ENCODE peak calls at places on chromosome 16, in four cellular contexts. One of them, this sample, is unnamed.
A peak's percentile ranks its signal among the peaks of the same experiment; 100 is the strongest.

GRCh38 chr16:25747160-25747758 is 55.5 kb downstream of the HS3ST4 start:
- DNase-seq in substantia nigra: no peak
- DNase-seq in ascending aorta: no peak
- DNase-seq in CD4-positive, alpha-beta T cell: no peak
- DNase-seq in this sample: no peak

GRCh38 chr16:81539009-81539820 is 94.6 kb downstream of the CMIP start:
- DNase-seq in substantia nigra: no peak
- DNase-seq in ascending aorta: no peak
- DNase-seq in CD4-positive, alpha-beta T cell: no peak
- DNase-seq in this sample: no peak

GRCh38 chr16:30446203-30446595 is 525 bp upstream of the SEPHS2 start:
- DNase-seq in substantia nigra: no peak
- DNase-seq in ascending aorta: no peak
- DNase-seq in CD4-positive, alpha-beta T cell: no peak
- DNase-seq in this sample: no peak

GRCh38 chr16:31042866-31043265 is 9.5 kb downstream of the STX4 start:
- DNase-seq in substantia nigra: no peak
- DNase-seq in ascending aorta: no peak
- DNase-seq in CD4-positive, alpha-beta T cell: no peak
- DNase-seq in this sample: no peak

GRCh38 chr16:26987631-26988030 is 79.1 kb upstream of the C16orf82 start:
- DNase-seq in substantia nigra: no peak
- DNase-seq in ascending aorta: no peak
- DNase-seq in CD4-positive, alpha-beta T cell: no peak
- DNase-seq in this sample: no peak

GRCh38 chr16:64830653-64831052 is 291.2 kb downstream of the CDH11 start:
- DNase-seq in substantia nigra: no peak
- DNase-seq in ascending aorta: no peak
- DNase-seq in CD4-positive, alpha-beta T cell: no peak
- DNase-seq in this sample: no peak

GRCh38 chr16:1461146-1461545 is 13.7 kb downstream of the CLCN7 start:
- DNase-seq in substantia nigra: no peak
- DNase-seq in ascending aorta: no peak
- DNase-seq in CD4-positive, alpha-beta T cell: no peak
- DNase-seq in this sample: no peak

GRCh38 chr16:56272495-56272894 is 81.2 kb downstream of the GNAO1 start:
- DNase-seq in substantia nigra: no peak
- DNase-seq in ascending aorta: no peak
- DNase-seq in CD4-positive, alpha-beta T cell: no peak
- DNase-seq in this sample: no peak

DNA sequence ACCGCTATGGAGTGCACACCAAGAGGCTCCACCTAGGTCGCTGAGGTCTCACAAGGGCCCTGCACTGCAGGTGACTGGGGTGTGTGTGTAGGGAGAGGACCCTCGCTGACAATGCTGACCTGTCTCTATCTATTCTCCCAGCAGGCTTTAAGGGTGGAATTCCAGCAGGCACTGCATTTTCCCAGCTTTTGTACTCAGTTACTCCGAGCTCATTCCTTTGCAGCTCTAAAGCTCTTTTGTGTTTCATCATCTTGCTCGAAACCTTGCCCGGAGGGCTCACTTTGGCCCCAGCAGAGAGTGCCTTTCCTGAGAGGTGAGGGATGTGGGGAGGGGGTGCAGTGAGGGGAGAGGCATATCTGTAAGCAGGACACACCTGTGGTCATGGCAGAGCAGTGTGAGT is 39.3 kb downstream of the SMPD3 start:
- DNase-seq in substantia nigra: no peak
- DNase-seq in ascending aorta: no peak
- DNase-seq in CD4-positive, alpha-beta T cell: no peak
- DNase-seq in this sample: no peak
- H3K27ac ChIP-seq in substantia nigra: no peak overlapping the region
- H3K27ac ChIP-seq in ascending aorta: no peak overlapping the region
- H3K27ac ChIP-seq in CD4-positive, alpha-beta T cell: no peak overlapping the region
- H3K27ac ChIP-seq in this sample: no peak overlapping the region

DNA sequence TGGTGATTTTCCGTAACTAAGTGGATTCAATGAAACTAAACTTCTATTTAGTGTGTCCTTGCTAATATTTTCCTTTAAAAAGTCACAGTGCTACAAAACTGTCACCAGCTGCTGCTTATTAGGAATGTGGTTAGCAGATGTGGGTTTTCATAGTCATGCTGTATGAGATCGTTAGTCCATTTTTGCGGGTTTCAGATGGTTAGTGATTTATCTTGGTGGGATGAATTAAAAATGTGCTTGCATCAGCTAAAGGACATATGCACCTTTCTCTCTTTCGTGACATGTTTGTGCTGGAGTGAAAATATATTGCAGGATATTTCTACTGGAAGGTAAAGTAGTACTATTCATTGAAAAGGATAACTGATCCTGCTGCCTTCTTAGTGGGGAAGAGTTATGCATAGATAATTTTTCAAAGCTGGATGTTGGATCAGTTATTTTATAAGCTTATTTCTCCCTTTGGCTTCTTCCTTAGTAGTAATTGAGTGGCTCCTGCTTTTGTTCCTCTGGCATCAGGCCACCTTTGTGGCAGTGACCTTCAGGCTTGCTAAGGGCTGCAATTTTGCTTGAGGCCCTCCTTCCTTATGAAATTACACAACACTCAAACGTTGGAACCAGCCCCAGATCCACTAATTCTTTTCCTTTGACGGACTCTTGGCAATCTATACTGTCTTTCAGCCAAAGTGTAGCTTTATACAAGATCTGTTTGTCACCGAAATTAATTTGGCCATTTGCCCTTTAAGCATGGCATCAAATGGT is 7.5 kb upstream of the SNTB2 start:
- DNase-seq in substantia nigra: no peak
- DNase-seq in ascending aorta: peak; percentile 89
- DNase-seq in CD4-positive, alpha-beta T cell: no peak
- DNase-seq in this sample: no peak
- H3K27ac ChIP-seq in substantia nigra: no peak overlapping the region
- H3K27ac ChIP-seq in ascending aorta: peak overlapping the region; percentile 79
- H3K27ac ChIP-seq in CD4-positive, alpha-beta T cell: no peak overlapping the region
- H3K27ac ChIP-seq in this sample: no peak overlapping the region

GRCh38 chr16:17417740-17418139 is 53.0 kb downstream of the XYLT1 start:
- DNase-seq in substantia nigra: no peak
- DNase-seq in ascending aorta: no peak
- DNase-seq in CD4-positive, alpha-beta T cell: no peak
- DNase-seq in this sample: no peak
- H3K27ac ChIP-seq in substantia nigra: no peak overlapping the region
- H3K27ac ChIP-seq in ascending aorta: no peak overlapping the region
- H3K27ac ChIP-seq in CD4-positive, alpha-beta T cell: no peak overlapping the region
- H3K27ac ChIP-seq in this sample: no peak overlapping the region

DNA sequence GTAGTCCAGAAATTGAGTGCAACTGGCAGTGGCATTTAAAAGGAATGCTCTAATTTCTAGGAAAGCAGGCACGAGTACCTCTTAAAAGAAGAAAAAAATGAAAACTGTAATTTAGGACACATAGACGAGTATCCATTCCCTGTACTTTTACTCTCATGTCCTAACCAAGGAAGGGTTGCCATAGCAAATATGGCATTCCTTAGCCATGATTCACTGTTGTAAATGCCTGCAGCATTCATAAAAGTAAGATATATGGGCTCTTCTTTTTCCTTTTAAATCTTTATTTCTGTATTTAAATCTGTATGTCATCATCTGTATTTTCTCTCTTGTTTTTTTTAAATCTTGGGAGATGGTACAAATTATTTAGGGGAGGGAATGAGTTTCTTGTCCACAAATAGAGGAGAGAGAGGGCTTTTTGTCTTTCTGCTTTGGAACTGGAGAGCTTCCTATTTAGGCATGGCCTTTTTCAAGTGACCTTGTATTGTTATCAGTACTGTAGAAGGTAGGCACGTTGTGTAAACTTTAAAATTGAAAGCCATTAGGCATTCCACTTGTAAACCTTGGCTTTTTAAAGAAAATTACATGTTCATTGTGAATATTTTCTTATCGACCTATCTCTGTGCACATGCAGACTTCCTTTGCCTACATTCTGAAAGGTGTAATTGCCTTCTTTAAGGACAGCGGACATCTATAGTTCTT is 50.0 kb downstream of the TENT4B start:
- DNase-seq in substantia nigra: no peak
- DNase-seq in ascending aorta: no peak
- DNase-seq in CD4-positive, alpha-beta T cell: no peak
- DNase-seq in this sample: no peak
- H3K27ac ChIP-seq in substantia nigra: no peak overlapping the region
- H3K27ac ChIP-seq in ascending aorta: peak overlapping the region; percentile 61
- H3K27ac ChIP-seq in CD4-positive, alpha-beta T cell: no peak overlapping the region
- H3K27ac ChIP-seq in this sample: no peak overlapping the region

GRCh38 chr16:75351183-75351582 is 82.1 kb downstream of the CFDP1 start:
- DNase-seq in substantia nigra: no peak
- DNase-seq in ascending aorta: no peak
- DNase-seq in CD4-positive, alpha-beta T cell: no peak
- DNase-seq in this sample: no peak
- H3K27ac ChIP-seq in substantia nigra: no peak overlapping the region
- H3K27ac ChIP-seq in ascending aorta: peak overlapping the region; percentile 2
- H3K27ac ChIP-seq in CD4-positive, alpha-beta T cell: no peak overlapping the region
- H3K27ac ChIP-seq in this sample: no peak overlapping the region

DNA sequence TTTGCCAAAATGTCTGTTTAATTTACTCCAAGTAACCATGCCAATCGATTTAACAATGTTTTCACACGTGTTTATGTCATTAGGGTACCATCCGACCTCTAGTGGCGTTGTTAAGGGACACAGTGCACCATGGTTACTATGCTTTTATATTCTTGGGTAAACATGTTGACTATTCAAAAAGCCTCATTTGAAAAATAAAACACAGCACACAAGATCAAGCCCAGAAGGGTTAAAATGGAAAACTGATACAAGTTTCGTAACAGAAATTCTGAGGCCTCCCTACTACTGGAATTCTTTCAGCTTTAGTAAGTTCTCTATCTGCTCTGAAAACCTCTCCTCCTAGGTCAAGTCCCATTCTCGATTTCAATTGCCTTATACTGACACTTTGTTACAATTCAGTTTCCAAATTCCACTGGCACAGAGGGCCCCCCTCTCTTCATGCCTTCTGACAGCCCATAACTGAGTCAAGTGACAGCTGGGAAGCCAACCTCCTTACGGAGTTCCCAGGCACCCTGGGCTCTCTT is 2.1 kb downstream of the CFAP20 start:
- DNase-seq in substantia nigra: no peak
- DNase-seq in ascending aorta: no peak
- DNase-seq in CD4-positive, alpha-beta T cell: no peak
- DNase-seq in this sample: no peak
- H3K27ac ChIP-seq in substantia nigra: peak overlapping the region; percentile 84
- H3K27ac ChIP-seq in ascending aorta: peak overlapping the region; percentile 57
- H3K27ac ChIP-seq in CD4-positive, alpha-beta T cell: peak overlapping the region; percentile 48
- H3K27ac ChIP-seq in this sample: peak overlapping the region; percentile 50

GRCh38 chr16:68273459-68273858 is 9.1 kb downstream of the SLC7A6 start:
- DNase-seq in substantia nigra: no peak
- DNase-seq in ascending aorta: no peak
- DNase-seq in CD4-positive, alpha-beta T cell: no peak
- DNase-seq in this sample: no peak

GRCh38 chr16:68267612-68268405 is 3.5 kb downstream of the SLC7A6 start:
- DNase-seq in substantia nigra: no peak
- DNase-seq in ascending aorta: no peak
- DNase-seq in CD4-positive, alpha-beta T cell: no peak
- DNase-seq in this sample: no peak

GRCh38 chr16:68270353-68270752 is 6.0 kb downstream of the SLC7A6 start:
- DNase-seq in substantia nigra: no peak
- DNase-seq in ascending aorta: no peak
- DNase-seq in CD4-positive, alpha-beta T cell: no peak
- DNase-seq in this sample: no peak

GRCh38 chr16:68272501-68273209 is 8.3 kb downstream of the SLC7A6 start:
- DNase-seq in substantia nigra: no peak
- DNase-seq in ascending aorta: no peak
- DNase-seq in CD4-positive, alpha-beta T cell: peak; percentile 54
- DNase-seq in this sample: no peak

GRCh38 chr16:68269793-68270192 is 5.5 kb downstream of the SLC7A6 start:
- DNase-seq in substantia nigra: no peak
- DNase-seq in ascending aorta: no peak
- DNase-seq in CD4-positive, alpha-beta T cell: no peak
- DNase-seq in this sample: no peak
- H3K27ac ChIP-seq in substantia nigra: no peak overlapping the region
- H3K27ac ChIP-seq in ascending aorta: no peak overlapping the region
- H3K27ac ChIP-seq in CD4-positive, alpha-beta T cell: peak overlapping the region; percentile 71
- H3K27ac ChIP-seq in this sample: no peak overlapping the region

DNA sequence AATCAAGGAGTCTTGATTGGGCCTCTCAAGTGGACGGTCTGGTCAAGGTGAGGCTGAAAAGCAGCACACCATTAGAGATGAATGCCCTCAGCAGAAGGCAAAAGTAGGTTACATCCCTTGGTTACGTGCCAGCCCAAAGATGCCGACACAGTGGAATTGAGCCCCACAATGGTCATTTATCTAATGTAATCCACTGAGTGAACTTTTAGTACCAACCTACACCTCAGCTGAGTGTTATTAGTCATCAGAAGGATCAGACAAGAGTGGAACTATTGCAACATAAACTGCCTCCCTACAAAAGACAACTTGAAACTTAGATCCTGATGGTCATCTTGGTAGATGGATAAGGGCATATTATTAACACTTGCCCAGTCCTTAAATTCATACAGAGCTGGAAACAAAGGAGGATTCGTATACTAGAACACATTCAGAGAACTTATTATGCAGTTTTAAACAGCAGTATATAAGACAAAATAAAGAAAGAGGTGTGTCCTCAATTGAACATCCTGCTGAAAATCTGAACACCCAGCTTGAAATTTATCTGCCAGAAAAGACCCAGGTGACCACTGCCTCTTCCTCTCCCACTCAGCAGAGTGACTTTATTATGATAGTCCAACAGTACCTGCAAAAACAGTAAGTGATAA is 2.8 kb downstream of the DCUN1D3 start:
- DNase-seq in substantia nigra: no peak
- DNase-seq in ascending aorta: no peak
- DNase-seq in CD4-positive, alpha-beta T cell: no peak
- DNase-seq in this sample: no peak
- H3K27ac ChIP-seq in substantia nigra: peak overlapping the region; percentile 16
- H3K27ac ChIP-seq in ascending aorta: peak overlapping the region; percentile 100
- H3K27ac ChIP-seq in CD4-positive, alpha-beta T cell: no peak overlapping the region
- H3K27ac ChIP-seq in this sample: no peak overlapping the region